ENCODE peak calls at places on chromosomes 1 and 21, in eight cellular contexts. H, D, Z, J, M, R, O and A are unnamed samples.

GRCh38 chr1:211343607-211344334 is 17.1 kb downstream of the TRAF5 start:
- DNase-seq in Z (no peak), O (no peak), H (no peak), D (no peak), M (no peak), J (no peak), R (no peak), A (no peak)

GRCh38 chr1:233790662-233791371 is 113.7 kb upstream of the SLC35F3 start:
- DNase-seq in D (peak), M (peak), H (peak), R (no peak), J (peak), O (no peak), Z (peak), A (peak)

GRCh38 chr1:80171101-80171500 is 1164.6 kb upstream of the ADGRL4 start:
- DNase-seq in O (no peak), R (no peak), J (no peak), M (no peak), D (no peak), Z (no peak), H (peak), A (no peak)

GRCh38 chr1:63122051-63122450 is 200.3 kb upstream of the FOXD3 start:
- DNase-seq in O (no peak), R (no peak), D (no peak), J (peak), M (no peak), Z (no peak), H (no peak), A (no peak)

GRCh38 chr1:205284420-205285144 is 37.0 kb downstream of the NUAK2 start:
- DNase-seq in Z (peak), H (peak), D (peak), M (peak), O (peak), J (peak), R (peak), A (peak)

GRCh38 chr1:212397171-212397570 is 17.5 kb downstream of the PACC1 start:
- DNase-seq in Z (no peak), R (no peak), O (no peak), M (no peak), D (no peak), H (no peak), J (no peak), A (no peak)

GRCh38 chr21:37700641-37701202 is 215.5 kb downstream of the KCNJ6 start:
- DNase-seq in D (peak), H (peak), R (no peak), M (no peak), J (peak), Z (no peak), O (peak), A (peak)

GRCh38 chr1:55478742-55479141 is 263.6 kb upstream of the USP24 start:
- DNase-seq in J (no peak), D (no peak), R (no peak), O (no peak), M (no peak), H (no peak), Z (no peak), A (no peak)

GRCh38 chr1:92996131-92996463 is 34.8 kb upstream of the DIPK1A start:
- DNase-seq in R (no peak), M (no peak), H (no peak), D (peak), J (no peak), Z (no peak), O (no peak), A (no peak)

GRCh38 chr1:183234660-183235476 is 48.8 kb downstream of the LAMC2 start:
- DNase-seq in H (peak), M (peak), Z (no peak), O (peak), J (no peak), D (peak), R (no peak), A (peak)

GRCh38 chr21:15060776-15061175 is 4.0 kb downstream of the NRIP1 start:
- DNase-seq in O (no peak), M (no peak), J (no peak), Z (no peak), R (no peak), D (peak), H (no peak), A (no peak)

GRCh38 chr1:161013591-161014513 is 7.1 kb downstream of the F11R start:
- DNase-seq in M (peak), D (peak), H (peak), Z (peak), J (peak), O (peak), R (no peak), A (peak)

GRCh38 chr21:23162213-23162946 is 2164.2 kb downstream of the NCAM2 start:
- DNase-seq in O (no peak), M (no peak), Z (no peak), D (no peak), J (no peak), R (no peak), H (no peak), A (no peak)

GRCh38 chr21:38306407-38306806 is 49.6 kb downstream of the KCNJ15 start:
- DNase-seq in Z (peak), O (no peak), R (no peak), H (peak), D (no peak), J (peak), M (no peak), A (no peak)

GRCh38 chr1:217482356-217483102 is 148.4 kb downstream of the GPATCH2 start:
- DNase-seq in J (peak), O (no peak), D (no peak), R (no peak), Z (no peak), M (no peak), H (peak), A (no peak)

GRCh38 chr1:93675931-93676330 is 5.7 kb downstream of the BCAR3 start:
- DNase-seq in M (no peak), Z (no peak), H (no peak), O (no peak), R (no peak), D (no peak), J (no peak), A (no peak)

GRCh38 chr1:979744-980072 is 2.2 kb downstream of the PERM1 start:
- DNase-seq in M (no peak), D (no peak), R (no peak), Z (no peak), H (no peak), O (no peak), J (no peak), A (no peak)

GRCh38 chr1:56156937-56157336 is 422.4 kb downstream of the PLPP3 start:
- DNase-seq in R (no peak), D (no peak), H (no peak), M (no peak), J (peak), O (no peak), Z (no peak), A (no peak)

GRCh38 chr21:33977721-33978369 is 62.2 kb upstream of the ATP5PO start:
- DNase-seq in D (no peak), O (no peak), H (no peak), Z (no peak), R (no peak), J (no peak), M (peak), A (no peak)

GRCh38 chr1:184504012-184504694 is 117.3 kb downstream of the C1orf21 start:
- DNase-seq in M (no peak), Z (no peak), H (no peak), R (no peak), D (no peak), J (no peak), O (no peak), A (no peak)

GRCh38 chr1:40742363-40743061 is 41.1 kb upstream of the KCNQ4 start:
- DNase-seq in H (no peak), J (no peak), M (no peak), O (no peak), R (no peak), D (no peak), Z (no peak), A (no peak)

GRCh38 chr1:98035587-98035986 is 114.8 kb upstream of the DPYD start:
- DNase-seq in J (no peak), Z (no peak), R (no peak), M (no peak), O (no peak), D (no peak), H (no peak), A (no peak)

GRCh38 chr21:44321846-44322450 is 17.2 kb downstream of the CFAP410 start:
- DNase-seq in M (no peak), J (no peak), R (no peak), D (no peak), O (no peak), Z (no peak), H (no peak), A (no peak)